ENCODE peak calls at places on chromosomes 11 and 22, in five cellular contexts. J is head of caudate nucleus, Z is body of pancreas, K is GM06990, S is T47D. A is an unnamed sample.

GRCh38 chr11:65569164-65569972 is 909 bp upstream of the ZNRD2 start:
- DNase-seq in K (no peak), S (no peak), J (no peak), Z (no peak), A (no peak)

GRCh38 chr22:18033204-18033998 is 9.0 kb upstream of the MICAL3 start:
- DNase-seq in K (no peak), J (no peak), S (no peak), Z (no peak), A (no peak)

GRCh38 chr22:47586038-47586437 is 823.6 kb downstream of the TBC1D22A start:
- DNase-seq in S (no peak), Z (no peak), J (no peak), K (no peak), A (no peak)

GRCh38 chr11:23205156-23205871 is 345.0 kb upstream of the CCDC179 start:
- DNase-seq in Z (no peak), S (no peak), K (no peak), J (no peak), A (no peak)

GRCh38 chr11:4636962-4637661 is at the start of gene OR51D1:
- DNase-seq in Z (peak), J (peak), K (peak), S (peak), A (peak)

GRCh38 chr11:36622431-36623136 is 24.5 kb upstream of the RAG2 start:
- DNase-seq in J (peak), K (no peak), S (peak), Z (no peak), A (no peak)

GRCh38 chr11:44865866-44866272 is 84.8 kb downstream of the TP53I11 start:
- DNase-seq in J (no peak), S (no peak), Z (peak), K (no peak), A (no peak)

GRCh38 chr22:50718352-50718709 is 19.7 kb upstream of the ACR start:
- DNase-seq in S (no peak), Z (no peak), J (peak), K (no peak), A (no peak)

GRCh38 chr11:22785251-22785650 is 44.4 kb downstream of the SVIP start:
- DNase-seq in S (no peak), J (no peak), K (no peak), Z (no peak), A (no peak)

GRCh38 chr22:41290262-41291221 is 4.6 kb upstream of the RANGAP1 start:
- DNase-seq in Z (no peak), J (no peak), S (no peak), K (no peak), A (no peak)

GRCh38 chr22:49330421-49331222 is 497.1 kb downstream of the BRD1 start:
- DNase-seq in Z (no peak), S (no peak), J (no peak), K (no peak), A (no peak)

GRCh38 chr11:46808804-46809431 is 37.2 kb downstream of the CKAP5 start:
- DNase-seq in Z (no peak), J (peak), S (no peak), K (no peak), A (no peak)

GRCh38 chr22:23509571-23510302 is 70.4 kb downstream of the IGLL1 start:
- DNase-seq in Z (no peak), J (peak), K (no peak), S (no peak), A (no peak)

GRCh38 chr11:116927163-116927772 is 89.8 kb upstream of the APOA1 start:
- DNase-seq in J (no peak), Z (peak), S (no peak), K (no peak), A (peak)

GRCh38 chr11:8870461-8871282 is 40.3 kb upstream of the AKIP1 start:
- DNase-seq in K (peak), S (peak), Z (peak), J (peak), A (peak)

GRCh38 chr11:10457901-10458300 is 2.8 kb downstream of the AMPD3 start:
- DNase-seq in S (no peak), K (no peak), Z (no peak), J (no peak), A (no peak)

GRCh38 chr11:10622957-10623787 is 54.7 kb upstream of the LYVE1 start:
- DNase-seq in J (peak), K (no peak), S (no peak), Z (no peak), A (no peak)

GRCh38 chr11:134516529-134516928 is 104.5 kb upstream of the B3GAT1 start:
- DNase-seq in S (no peak), J (peak), Z (no peak), K (no peak), A (peak)

GRCh38 chr11:16184588-16184987 is 171.8 kb downstream of the SOX6 start:
- DNase-seq in S (peak), J (no peak), K (no peak), Z (peak), A (peak)

GRCh38 chr11:8768625-8769333 is 86.2 kb downstream of the RPL27A start:
- DNase-seq in K (no peak), Z (peak), S (no peak), J (no peak), A (no peak)

GRCh38 chr11:86940122-86940777 is 14.9 kb downstream of the FZD4 start:
- DNase-seq in Z (peak), K (no peak), J (no peak), S (no peak), A (peak)

GRCh38 chr22:36067237-36067558 is 38.6 kb upstream of the RBFOX2 start:
- DNase-seq in J (no peak), K (no peak), Z (no peak), S (no peak), A (no peak)

GRCh38 chr11:129996113-129996870 is 6.3 kb downstream of the PRDM10 start:
- DNase-seq in K (no peak), S (no peak), J (no peak), Z (no peak), A (no peak)